ENCODE peak calls at places on chromosome 20, in four cellular contexts. U is ovary, F is A549, D is SK-N-SH. V is an unnamed sample.

GRCh38 chr20:51752343-51752951 is 15.7 kb downstream of the ATP9A start:
- DNase-seq in U (no peak), F (peak; percentile 72), D (no peak), V (no peak)

GRCh38 chr20:42118409-42119125 is 500.4 kb upstream of the CHD6 start:
- DNase-seq in U (no peak), F (no peak), D (no peak), V (no peak)

GRCh38 chr20:51800769-51801219 is 1.5 kb downstream of the SALL4 start:
- DNase-seq in U (no peak), F (peak; percentile 42), D (peak; percentile 69), V (no peak)

GRCh38 chr20:63739129-63740069 is at the start of gene SLC2A4RG:
- DNase-seq in U (peak; percentile 88), F (peak; percentile 74), D (peak; percentile 99), V (peak; percentile 87)

GRCh38 chr20:11261533-11262000 is 587.8 kb upstream of the JAG1 start:
- DNase-seq in U (no peak), F (peak; percentile 35), D (no peak), V (no peak)

GRCh38 chr20:40397483-40397882 is 291.6 kb downstream of the MAFB start:
- DNase-seq in U (no peak), F (no peak), D (no peak), V (no peak)

GRCh38 chr20:54048489-54048888 is 21.9 kb downstream of the BCAS1 start:
- DNase-seq in U (no peak), F (no peak), D (no peak), V (no peak)

GRCh38 chr20:43991982-43992381 is 77.3 kb downstream of the TOX2 start:
- DNase-seq in U (no peak), F (no peak), D (no peak), V (no peak)

GRCh38 chr20:47502801-47503239 is 1.1 kb downstream of the NCOA3 start:
- DNase-seq in U (no peak), F (peak; percentile 52), D (peak; percentile 39), V (no peak)

GRCh38 chr20:47558295-47558694 is 56.6 kb downstream of the NCOA3 start:
- DNase-seq in U (no peak), F (no peak), D (no peak), V (no peak)

GRCh38 chr20:61246269-61246668 is 5.8 kb upstream of the CDH4 start:
- DNase-seq in U (no peak), F (no peak), D (no peak), V (no peak)

GRCh38 chr20:19129976-19130612 is 82.3 kb upstream of the SLC24A3 start:
- DNase-seq in U (no peak), F (no peak), D (no peak), V (peak; percentile 72)

GRCh38 chr20:22904411-22904810 is 130.7 kb upstream of the SSTR4 start:
- DNase-seq in U (no peak), F (no peak), D (no peak), V (no peak)

DNA sequence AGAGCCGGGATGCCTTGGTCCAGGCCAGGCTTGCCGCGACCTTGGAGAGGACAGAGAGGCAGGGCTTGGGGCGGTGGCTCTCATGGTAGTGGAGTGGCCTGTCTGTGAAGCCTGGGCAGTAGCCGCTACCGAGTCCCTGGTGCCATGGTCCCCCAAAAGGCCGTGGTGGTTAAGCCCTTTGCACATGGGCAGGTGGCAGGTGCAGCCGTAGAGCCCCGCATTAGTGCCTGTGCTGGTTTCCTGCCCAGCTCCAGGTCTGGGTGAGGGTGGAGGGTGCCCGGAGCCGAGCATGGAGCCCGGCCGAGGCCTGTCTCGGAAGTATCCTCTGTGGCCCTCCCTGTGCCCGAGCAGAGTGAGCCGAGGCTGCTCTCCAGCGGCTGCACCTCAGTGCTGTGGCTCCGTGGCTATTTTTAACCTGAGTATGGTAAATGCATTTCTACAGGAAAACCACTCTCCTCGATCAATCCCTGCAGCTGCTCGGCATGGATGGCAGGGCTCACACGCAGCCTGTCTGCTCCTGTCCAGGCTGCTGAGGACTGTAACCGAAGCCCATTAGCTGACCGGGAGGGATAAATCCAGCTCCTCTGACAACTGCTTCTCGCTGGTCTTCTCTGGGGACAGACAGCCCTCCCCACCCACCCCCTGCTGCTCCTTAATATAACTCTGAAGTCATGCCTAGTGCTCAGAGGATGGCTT is 36.3 kb upstream of the GATA5 start:
- DNase-seq in U (no peak), F (no peak), D (no peak), V (no peak)
- TF ChIP-seq EP300 in U (no peak), F (no peak), D (no peak), V (no peak)

GRCh38 chr20:50462093-50462685 is 48.0 kb upstream of the PTPN1 start:
- DNase-seq in U (no peak), F (no peak), D (no peak), V (no peak)

GRCh38 chr20:50467618-50468373 is 42.4 kb upstream of the PTPN1 start:
- DNase-seq in U (no peak), F (peak; percentile 75), D (peak; percentile 57), V (no peak)

GRCh38 chr20:50464725-50465650 is 45.2 kb upstream of the PTPN1 start:
- DNase-seq in U (no peak), F (no peak), D (no peak), V (no peak)

GRCh38 chr20:50460608-50461268 is 49.4 kb upstream of the PTPN1 start:
- DNase-seq in U (peak; percentile 90), F (peak; percentile 86), D (peak; percentile 92), V (peak; percentile 92)

GRCh38 chr20:50464026-50464724 is 46.0 kb upstream of the PTPN1 start:
- DNase-seq in U (peak; percentile 76), F (peak; percentile 59), D (peak; percentile 81), V (peak; percentile 58)
- TF ChIP-seq EP300 in U (no peak), F (no peak), D (no peak), V (no peak)

DNA sequence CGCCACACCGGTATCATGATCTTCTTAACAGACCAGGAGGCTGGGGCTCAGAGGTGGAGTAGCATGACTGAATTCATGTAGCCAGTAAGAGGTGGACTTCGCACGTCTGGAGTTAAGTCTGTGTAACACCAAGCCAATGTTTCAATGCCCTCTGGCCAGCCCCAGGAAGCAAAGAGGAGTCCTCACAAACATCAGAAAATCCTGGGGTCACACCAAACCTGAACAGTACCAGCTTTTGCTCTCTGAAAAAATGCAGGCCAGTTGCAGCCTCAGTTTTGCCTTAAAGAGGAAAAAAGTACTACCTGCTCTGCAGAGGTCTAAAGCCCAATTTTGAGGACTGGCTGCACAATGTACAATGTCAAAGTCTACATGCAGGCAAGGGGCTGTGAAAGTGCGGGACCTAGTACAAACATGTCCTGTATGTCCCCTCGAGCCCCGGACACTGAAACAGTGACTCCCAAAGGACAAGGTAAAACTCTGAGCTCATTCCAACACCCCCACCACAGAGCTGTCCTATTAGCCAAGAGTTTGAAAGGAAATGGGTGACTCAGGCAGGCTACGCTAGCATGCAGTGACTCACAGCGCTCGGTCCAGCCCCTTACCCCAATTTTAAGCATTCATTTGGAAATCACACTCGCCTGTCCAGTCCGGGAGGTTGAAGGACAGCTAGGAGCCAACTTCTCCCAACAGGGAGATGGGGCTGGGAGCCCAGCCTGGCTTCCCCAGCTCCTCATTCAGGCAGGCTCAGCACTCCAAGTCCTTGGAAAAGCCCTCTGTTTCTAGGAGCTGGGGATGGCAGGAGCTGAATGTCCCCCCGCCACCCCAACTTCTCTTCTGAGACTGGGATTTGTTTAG is 4.1 kb downstream of the SDC4 start:
- DNase-seq in U (no peak), F (peak; percentile 69), D (no peak), V (peak; percentile 76)
- TF ChIP-seq EP300 in U (no peak), F (no peak), D (no peak), V (no peak)

GRCh38 chr20:58571341-58571941 is 56.2 kb upstream of the APCDD1L start:
- DNase-seq in U (no peak), F (no peak), D (no peak), V (no peak)
- TF ChIP-seq EP300 in U (no peak), F (no peak), D (peak; percentile 36), V (no peak)

GRCh38 chr20:50746138-50746940 is 15.0 kb downstream of the PARD6B start:
- DNase-seq in U (no peak), F (no peak), D (no peak), V (no peak)
- TF ChIP-seq EP300 in U (no peak), F (no peak), D (no peak), V (no peak)

GRCh38 chr20:48622421-48622820 is 205.4 kb downstream of the PREX1 start:
- DNase-seq in U (peak; percentile 59), F (no peak), D (no peak), V (no peak)

GRCh38 chr20:48620486-48621255 is 207.1 kb downstream of the PREX1 start:
- DNase-seq in U (peak; percentile 96), F (peak; percentile 84), D (peak; percentile 90), V (peak; percentile 92)

GRCh38 chr20:48620112-48620485 is 207.7 kb downstream of the PREX1 start:
- DNase-seq in U (no peak), F (no peak), D (no peak), V (no peak)

GRCh38 chr20:48623176-48623905 is 204.5 kb downstream of the PREX1 start:
- DNase-seq in U (no peak), F (no peak), D (no peak), V (no peak)

DNA sequence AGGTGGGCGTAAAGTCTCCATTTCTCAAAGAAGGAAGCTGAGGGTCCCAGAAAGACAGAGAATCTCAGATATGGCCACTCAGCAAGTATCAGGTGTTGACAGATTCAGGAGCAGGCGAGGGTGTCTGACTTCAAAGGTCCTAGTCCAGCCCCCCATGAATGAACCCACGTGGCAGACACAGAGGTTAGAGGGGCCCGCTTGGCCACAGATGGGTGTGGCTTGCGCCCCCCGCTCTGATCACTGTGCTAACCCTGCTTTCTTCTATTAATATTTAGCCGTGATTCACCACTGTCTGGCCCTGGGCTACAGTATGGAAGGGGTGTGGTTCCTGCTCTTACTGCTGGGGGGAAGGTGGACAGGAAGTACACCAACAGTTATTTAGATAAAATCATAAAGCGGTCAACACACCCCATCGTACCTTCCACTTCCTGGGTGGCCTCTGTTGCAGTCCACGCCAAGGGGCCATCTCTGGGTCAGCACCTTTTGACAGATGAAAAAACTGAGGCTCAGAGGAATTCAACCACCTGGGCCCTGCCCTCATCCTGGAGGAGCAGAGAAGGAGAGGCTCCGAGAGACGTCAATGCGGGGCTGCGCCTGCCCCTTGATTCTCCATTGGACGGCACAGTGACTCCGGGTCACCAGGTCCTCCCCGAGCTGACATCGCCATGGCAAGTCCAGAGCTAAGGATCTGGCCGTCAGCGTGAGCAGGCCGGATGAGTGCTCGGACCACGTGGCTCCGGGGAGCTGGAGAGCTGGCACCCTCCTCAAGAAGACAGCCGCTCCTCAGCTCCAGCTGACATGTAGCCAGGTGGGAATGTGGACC is 206.3 kb downstream of the PREX1 start:
- DNase-seq in U (no peak), F (peak; percentile 62), D (no peak), V (peak; percentile 44)
- TF ChIP-seq EP300 in U (no peak), F (no peak), D (no peak), V (no peak)

DNA sequence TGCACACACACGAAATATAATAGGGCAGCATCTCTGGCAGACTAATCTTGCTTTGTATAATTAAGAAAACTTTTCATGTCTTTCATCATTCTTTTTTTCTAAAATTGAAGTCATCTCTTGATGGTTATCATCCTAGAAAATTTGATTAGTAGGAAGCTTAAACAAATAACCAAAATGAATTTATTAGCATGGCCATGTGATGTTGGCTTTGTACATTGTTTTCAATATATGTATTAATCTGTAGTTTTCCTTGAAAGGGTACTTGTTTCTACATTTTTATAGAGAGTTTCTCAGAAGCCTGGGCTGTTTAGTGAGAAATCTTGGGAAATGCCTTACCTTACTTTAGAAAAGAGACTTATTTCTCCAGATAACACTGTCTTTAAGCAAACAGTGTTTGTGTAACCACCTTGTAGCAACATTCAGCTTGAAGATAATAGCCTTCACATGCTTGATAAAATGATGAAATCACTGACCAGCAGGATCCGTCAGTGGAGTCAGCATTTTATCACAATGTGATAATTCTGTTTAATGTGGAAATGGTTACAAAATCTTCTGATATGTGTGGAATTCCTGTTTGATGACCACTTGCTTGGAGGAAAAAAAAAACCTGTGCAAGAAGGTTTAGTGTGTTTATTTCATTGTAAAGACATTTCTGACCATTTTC is 147.8 kb downstream of the MACROD2 start:
- DNase-seq in U (no peak), F (peak; percentile 42), D (peak; percentile 17), V (no peak)
- TF ChIP-seq EP300 in U (no peak), F (peak; percentile 50), D (no peak), V (no peak)

V was measured in transverse colon.